ENCODE peak calls at places on chromosome 3, in eight cellular contexts. V is fibroblast of lung; Q is A549; W is PC-3; E is CD8-positive, alpha-beta T cell; J is cardiac fibroblast; P is fibroblast of pulmonary artery; G is hepatocyte. K is an unnamed sample.

GRCh38 chr3:127049390-127049789 is 66.5 kb downstream of the PLXNA1 start:
- DNase-seq in V (no peak), Q (no peak), W (peak), E (no peak), J (no peak), P (no peak), G (no peak), K (no peak)

GRCh38 chr3:40877651-40878463 is 321.4 kb upstream of the CTNNB1 start:
- DNase-seq in V (peak), Q (no peak), W (peak), E (no peak), J (peak), P (peak), G (peak), K (peak)

GRCh38 chr3:124398594-124398993 is 331.7 kb upstream of the UMPS start:
- DNase-seq in V (no peak), Q (no peak), W (no peak), E (no peak), J (no peak), P (no peak), G (no peak), K (no peak)

GRCh38 chr3:153162513-153163348 is 705 bp downstream of the RAP2B start:
- DNase-seq in V (peak), Q (no peak), W (peak), E (peak), J (peak), P (peak), G (peak), K (no peak)

GRCh38 chr3:117903226-117903625 is 1131.4 kb downstream of the IGSF11 start:
- DNase-seq in V (peak), Q (no peak), W (no peak), E (no peak), J (peak), P (peak), G (no peak), K (peak)

GRCh38 chr3:16511561-16512434 is 1.7 kb downstream of the RFTN1 start:
- DNase-seq in V (peak), Q (no peak), W (no peak), E (peak), J (peak), P (peak), G (no peak), K (peak)

GRCh38 chr3:71064976-71065763 is 518.4 kb downstream of the FOXP1 start:
- DNase-seq in V (peak), Q (peak), W (peak), E (peak), J (no peak), P (peak), G (peak), K (no peak)

GRCh38 chr3:142971431-142971830 is 8.0 kb upstream of the PAQR9 start:
- DNase-seq in V (no peak), Q (no peak), W (no peak), E (no peak), J (no peak), P (no peak), G (no peak), K (no peak)

GRCh38 chr3:158791259-158791920 is 10.5 kb upstream of the MFSD1 start:
- DNase-seq in V (peak), Q (peak), W (peak), E (no peak), J (peak), P (peak), G (peak), K (no peak)

GRCh38 chr3:123143669-123144411 is 57.9 kb upstream of the SEC22A start:
- DNase-seq in V (no peak), Q (no peak), W (no peak), E (no peak), J (no peak), P (no peak), G (peak), K (no peak)

GRCh38 chr3:182216311-182216970 is 504.7 kb downstream of the SOX2 start:
- DNase-seq in V (no peak), Q (no peak), W (no peak), E (no peak), J (no peak), P (no peak), G (no peak), K (no peak)

GRCh38 chr3:141260131-141260927 is 28.7 kb downstream of the PXYLP1 start:
- DNase-seq in V (no peak), Q (no peak), W (no peak), E (no peak), J (no peak), P (no peak), G (no peak), K (no peak)

GRCh38 chr3:141253811-141254210 is 22.2 kb downstream of the PXYLP1 start:
- DNase-seq in V (no peak), Q (no peak), W (no peak), E (no peak), J (no peak), P (no peak), G (no peak), K (no peak)

GRCh38 chr3:141255137-141255536 is 23.5 kb downstream of the PXYLP1 start:
- DNase-seq in V (no peak), Q (no peak), W (no peak), E (no peak), J (no peak), P (no peak), G (no peak), K (no peak)

GRCh38 chr3:141257971-141258370 is 26.3 kb downstream of the PXYLP1 start:
- DNase-seq in V (no peak), Q (no peak), W (no peak), E (no peak), J (no peak), P (no peak), G (no peak), K (no peak)

GRCh38 chr3:141255864-141256263 is 24.2 kb downstream of the PXYLP1 start:
- DNase-seq in V (no peak), Q (peak), W (no peak), E (no peak), J (peak), P (peak), G (no peak), K (no peak)
- TF ChIP-seq CTCF in V (no peak), Q (peak), W (peak), E (peak), J (peak), P (peak), G (peak), K (peak)

GRCh38 chr3:196281962-196282361 is 5.6 kb downstream of the PCYT1A start:
- DNase-seq in V (no peak), Q (no peak), W (no peak), E (no peak), J (no peak), P (no peak), G (no peak), K (no peak)

GRCh38 chr3:196287405-196288140 is at the start of gene PCYT1A:
- DNase-seq in V (peak), Q (peak), W (peak), E (peak), J (peak), P (peak), G (peak), K (peak)

GRCh38 chr3:196287066-196287404 is 491 bp downstream of the PCYT1A start:
- DNase-seq in V (peak), Q (peak), W (peak), E (no peak), J (peak), P (peak), G (peak), K (no peak)

GRCh38 chr3:196280689-196281463 is 6.7 kb downstream of the PCYT1A start:
- DNase-seq in V (no peak), Q (no peak), W (no peak), E (no peak), J (no peak), P (no peak), G (peak), K (no peak)

GRCh38 chr3:196284396-196284795 is 3.1 kb downstream of the PCYT1A start:
- DNase-seq in V (peak), Q (no peak), W (no peak), E (no peak), J (no peak), P (no peak), G (no peak), K (no peak)
- H3K4me3 ChIP-seq in V (no peak), Q (no peak), W (peak), E (no peak), J (no peak), P (no peak), G (no peak), K (no peak)

GRCh38 chr3:32640939-32641725 is 43.9 kb upstream of the CNOT10 start:
- DNase-seq in V (peak), Q (no peak), W (no peak), E (no peak), J (peak), P (no peak), G (no peak), K (no peak)

GRCh38 chr3:32644380-32644779 is 40.6 kb upstream of the CNOT10 start:
- DNase-seq in V (no peak), Q (no peak), W (no peak), E (no peak), J (no peak), P (no peak), G (no peak), K (no peak)

GRCh38 chr3:32646761-32647160 is 38.2 kb upstream of the CNOT10 start:
- DNase-seq in V (no peak), Q (no peak), W (no peak), E (no peak), J (no peak), P (no peak), G (no peak), K (no peak)

GRCh38 chr3:32643816-32644215 is 41.2 kb upstream of the CNOT10 start:
- DNase-seq in V (no peak), Q (no peak), W (no peak), E (no peak), J (no peak), P (no peak), G (no peak), K (no peak)

GRCh38 chr3:32643354-32643753 is 41.6 kb upstream of the CNOT10 start:
- DNase-seq in V (no peak), Q (no peak), W (no peak), E (no peak), J (no peak), P (no peak), G (no peak), K (no peak)
- TF ChIP-seq CTCF in V (no peak), Q (no peak), W (no peak), E (no peak), J (no peak), P (no peak), G (no peak), K (no peak)

GRCh38 chr3:169869484-169870304 is at the start of gene LRRC31:
- DNase-seq in V (no peak), Q (no peak), W (no peak), E (no peak), J (no peak), P (no peak), G (peak), K (no peak)

GRCh38 chr3:169867584-169868211 is 2.0 kb downstream of the LRRC31 start:
- DNase-seq in V (no peak), Q (no peak), W (no peak), E (no peak), J (no peak), P (no peak), G (no peak), K (no peak)

GRCh38 chr3:169865176-169865800 is 4.4 kb downstream of the LRRC31 start:
- DNase-seq in V (no peak), Q (no peak), W (no peak), E (no peak), J (no peak), P (no peak), G (no peak), K (no peak)

GRCh38 chr3:169871129-169871886 is 1.6 kb upstream of the LRRC31 start:
- DNase-seq in V (no peak), Q (no peak), W (peak), E (no peak), J (no peak), P (no peak), G (no peak), K (no peak)

GRCh38 chr3:169868369-169868768 is 1.4 kb downstream of the LRRC31 start:
- DNase-seq in V (no peak), Q (no peak), W (no peak), E (no peak), J (no peak), P (no peak), G (no peak), K (no peak)
- H3K4me3 ChIP-seq in V (no peak), Q (no peak), W (no peak), E (no peak), J (no peak), P (no peak), G (no peak), K (no peak)